ENCODE peak calls at places on chromosomes 3 and 15, in seven cellular contexts. Q, R, U, E, F, K and S are unnamed samples.

GRCh38 chr15:82062479-82062878 is 16.7 kb upstream of the MEX3B start:
- DNase-seq in U (no peak), K (no peak), E (no peak), Q (no peak), F (no peak), R (no peak), S (no peak)

GRCh38 chr15:41892621-41893421 is 1.0 kb downstream of the SPTBN5 start:
- DNase-seq in R (no peak), E (no peak), F (peak; percentile 59), Q (no peak), K (no peak), U (no peak), S (no peak)

GRCh38 chr3:141330718-141331369 is 37.5 kb upstream of the ZBTB38 start:
- DNase-seq in Q (no peak), K (no peak), U (no peak), R (peak; percentile 51), F (no peak), E (no peak), S (no peak)

GRCh38 chr15:63233667-63234419 is 43.6 kb upstream of the APH1B start:
- DNase-seq in E (no peak), U (no peak), Q (no peak), R (peak; percentile 91), K (no peak), F (no peak), S (peak; percentile 57)

GRCh38 chr3:148625145-148625736 is 72.5 kb upstream of the AGTR1 start:
- DNase-seq in R (no peak), E (no peak), U (no peak), F (no peak), Q (no peak), K (no peak), S (no peak)

GRCh38 chr15:60649845-60650548 is 171.1 kb upstream of the ICE2 start:
- DNase-seq in R (peak; percentile 11), Q (no peak), F (no peak), E (no peak), U (no peak), K (no peak), S (no peak)

GRCh38 chr15:65986416-65986815 is 117.1 kb downstream of the RAB11A start:
- DNase-seq in F (no peak), Q (no peak), U (no peak), R (no peak), K (no peak), E (no peak), S (no peak)

GRCh38 chr3:129052675-129053074 is 7.9 kb upstream of the GP9 start:
- DNase-seq in Q (no peak), K (no peak), U (no peak), F (peak; percentile 66), E (no peak), R (no peak), S (no peak)

GRCh38 chr3:152885066-152885465 is 50.1 kb downstream of the P2RY1 start:
- DNase-seq in F (no peak), U (no peak), Q (no peak), K (no peak), E (no peak), R (no peak), S (no peak)

GRCh38 chr3:38354588-38355344 is 8.2 kb downstream of the XYLB start:
- DNase-seq in Q (no peak), E (no peak), K (peak; percentile 63), F (peak; percentile 57), R (peak; percentile 76), U (no peak), S (peak; percentile 62)

GRCh38 chr3:129658156-129658843 is 51.8 kb upstream of the PLXND1 start:
- DNase-seq in K (no peak), Q (no peak), U (no peak), E (no peak), F (no peak), R (no peak), S (no peak)

GRCh38 chr3:121836069-121836468 is 1.1 kb downstream of the EAF2 start:
- DNase-seq in E (no peak), F (no peak), K (no peak), Q (no peak), U (no peak), R (no peak), S (no peak)

GRCh38 chr15:48644498-48644826 is 1.0 kb downstream of the FBN1 start:
- DNase-seq in F (no peak), Q (no peak), R (peak; percentile 52), E (no peak), U (peak; percentile 39), K (no peak), S (no peak)

GRCh38 chr3:18937574-18937973 is 210.7 kb upstream of the KCNH8 start:
- DNase-seq in Q (no peak), E (no peak), F (no peak), R (no peak), U (no peak), K (no peak), S (no peak)

GRCh38 chr15:77650285-77650684 is 17.6 kb upstream of the LINGO1 start:
- DNase-seq in E (peak; percentile 12), F (no peak), R (peak; percentile 16), U (no peak), Q (peak; percentile 85), K (no peak), S (no peak)

GRCh38 chr15:58477228-58477627 is 45.4 kb downstream of the LIPC start:
- DNase-seq in K (no peak), U (no peak), F (no peak), E (no peak), R (no peak), Q (no peak), S (no peak)

GRCh38 chr3:37290551-37290950 is 116.2 kb upstream of the LRRFIP2 start:
- DNase-seq in R (peak; percentile 61), E (no peak), Q (peak; percentile 29), F (no peak), U (no peak), K (no peak), S (peak; percentile 65)

GRCh38 chr3:61560452-61561373 is 658 bp upstream of the PTPRG start:
- DNase-seq in K (peak; percentile 29), Q (peak; percentile 90), E (peak; percentile 45), F (peak; percentile 83), U (peak; percentile 66), R (peak; percentile 89), S (peak; percentile 85)

GRCh38 chr3:141255864-141256263 is 24.2 kb downstream of the PXYLP1 start:
- DNase-seq in E (no peak), R (peak; percentile 43), Q (peak; percentile 49), F (no peak), K (no peak), U (no peak), S (peak; percentile 41)

GRCh38 chr15:77992356-77993222 is 84.9 kb downstream of the TBC1D2B start:
- DNase-seq in U (no peak), K (no peak), Q (no peak), F (no peak), R (no peak), E (no peak), S (no peak)

GRCh38 chr3:127634653-127635052 is 5.7 kb downstream of the PODXL2 start:
- DNase-seq in R (no peak), K (no peak), E (no peak), U (no peak), Q (no peak), F (no peak), S (no peak)

GRCh38 chr3:23685484-23686258 is 120.1 kb upstream of the UBE2E1 start:
- DNase-seq in R (peak; percentile 100), E (peak; percentile 99), K (peak; percentile 99), U (peak; percentile 47), F (peak; percentile 91), Q (no peak), S (peak; percentile 98)

GRCh38 chr15:40340740-40341400 is at the start of gene CCDC9B:
- DNase-seq in F (peak; percentile 99), R (peak; percentile 92), E (peak; percentile 48), Q (peak; percentile 55), K (no peak), U (peak; percentile 85), S (peak; percentile 90)

GRCh38 chr3:138456961-138457862 is 22.8 kb downstream of the ESYT3 start:
- DNase-seq in Q (no peak), K (no peak), F (no peak), E (no peak), R (no peak), U (no peak), S (no peak)

GRCh38 chr3:150345021-150345538 is 63.0 kb upstream of the TSC22D2 start:
- DNase-seq in E (peak; percentile 98), K (no peak), Q (peak; percentile 27), U (no peak), F (peak; percentile 92), R (peak; percentile 19), S (peak; percentile 65)

DNA sequence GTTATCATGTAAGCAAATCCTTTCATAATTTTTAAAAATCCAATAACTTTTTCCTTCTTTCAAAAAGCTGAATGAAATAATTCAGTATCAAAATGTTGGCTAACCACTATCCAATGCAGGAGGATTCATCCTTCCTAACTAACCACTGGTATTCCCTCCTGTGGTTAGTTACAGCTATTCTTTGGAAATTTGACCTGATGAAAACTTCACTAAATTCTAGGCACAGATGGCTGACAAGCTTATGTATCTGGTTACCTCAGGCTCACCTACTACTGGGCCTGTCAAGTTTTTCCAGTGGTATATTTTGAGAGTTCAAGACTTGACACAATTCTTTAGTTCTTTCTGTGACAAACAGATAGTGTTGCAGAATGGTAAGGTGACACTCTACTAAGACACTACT is 15.9 kb downstream of the NPTN start:
- DNase-seq in U (no peak), R (no peak), K (no peak), F (no peak), Q (no peak), E (no peak), S (peak; percentile 45)
- H3K4me3 ChIP-seq in U (no peak overlapping the region), R (no peak overlapping the region), K (no peak overlapping the region), F (no peak overlapping the region), Q (no peak overlapping the region), E (no peak overlapping the region), S (no peak overlapping the region)

GRCh38 chr15:88727439-88727838 is 75.8 kb upstream of the ACAN start:
- DNase-seq in U (no peak), F (no peak), K (no peak), Q (no peak), R (no peak), E (no peak), S (no peak)
- TF ChIP-seq CTCF in U (no peak), F (no peak), K (no peak), Q (no peak), R (no peak), E (no peak), S (no peak)

GRCh38 chr3:144341461-144341860 is 369.8 kb downstream of the DIPK2A start:
- DNase-seq in Q (no peak), K (no peak), E (no peak), F (no peak), U (no peak), R (no peak), S (no peak)
- H3K4me3 ChIP-seq in Q (no peak overlapping the region), K (no peak overlapping the region), E (no peak overlapping the region), F (no peak overlapping the region), U (no peak overlapping the region), R (no peak overlapping the region), S (no peak overlapping the region)

DNA sequence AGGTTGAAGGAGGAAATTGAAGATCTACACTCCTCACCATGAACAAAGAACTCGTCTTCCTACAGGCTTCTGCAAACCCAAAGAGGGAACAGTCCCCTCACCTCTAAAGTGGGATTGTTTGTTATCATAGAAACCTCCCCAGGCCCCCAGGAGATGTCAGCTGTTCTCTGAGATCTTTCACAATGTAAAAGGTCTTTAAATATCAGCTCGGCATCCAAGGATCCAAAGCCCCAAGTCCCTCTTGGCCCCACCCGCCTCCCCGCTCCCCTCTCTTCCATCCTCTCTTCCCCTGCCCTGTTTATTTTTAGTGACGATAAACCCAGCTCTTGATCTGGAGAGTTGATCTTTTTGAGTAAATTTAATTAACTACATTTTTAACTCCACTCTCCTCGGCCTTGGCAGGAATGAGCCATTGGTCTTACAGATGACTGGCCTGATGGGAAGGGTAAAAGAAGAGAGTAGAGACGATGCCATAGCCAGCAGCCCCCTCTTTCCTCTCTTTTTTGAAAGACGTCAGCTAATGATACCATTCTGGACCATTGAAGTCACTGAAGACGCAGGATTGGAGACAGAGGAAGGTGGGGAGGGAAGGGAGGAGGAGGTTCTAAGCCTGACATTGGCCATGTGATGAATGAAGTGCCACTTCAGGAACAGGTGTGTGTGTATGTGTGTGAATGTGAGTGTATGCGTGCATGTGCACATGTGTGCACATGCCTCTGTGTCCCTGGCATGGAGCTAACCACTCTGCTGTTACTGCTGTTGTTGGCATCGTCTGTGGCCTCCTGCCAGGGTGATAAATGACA is 521.8 kb downstream of the NTRK3 start:
- DNase-seq in F (no peak), E (no peak), K (no peak), U (no peak), R (no peak), Q (no peak), S (no peak)
- TF ChIP-seq CTCF in F (no peak), E (no peak), K (no peak), U (no peak), R (no peak), Q (no peak), S (no peak)